ENCODE peak calls at places on chromosomes 7 and 10, in nine cellular contexts. One of them, this sample, is unnamed.

GRCh38 chr10:129784891-129785290 is 179.2 kb downstream of the EBF3 start:
- DNase-seq in stimulated activated naive CD8-positive, alpha-beta T cell treated with anti-CD3 and anti-CD28 coated beads, Interleukin-15, Interleukin-2, amounts not matched to agents 100 U/mL and 50 U/mL, for 24 hours: no peak
- DNase-seq in transverse colon: no peak
- DNase-seq in AG08395: no peak
- DNase-seq in stimulated activated CD4-positive, alpha-beta T cell treated with anti-CD3 and anti-CD28 coated beads, Interleukin-1b, Interleukin-23, amount 100 ng/mL, for 1 hour: no peak
- DNase-seq in midbrain: no peak
- DNase-seq in EH: no peak
- DNase-seq in Right ventricle myocardium superior: no peak
- DNase-seq in ELR: no peak
- DNase-seq in this sample: no peak

GRCh38 chr7:88789480-88790064 is 6.0 kb downstream of the TEX47 start:
- DNase-seq in stimulated activated naive CD8-positive, alpha-beta T cell treated with anti-CD3 and anti-CD28 coated beads, Interleukin-15, Interleukin-2, amounts not matched to agents 100 U/mL and 50 U/mL, for 24 hours: no peak
- DNase-seq in transverse colon: no peak
- DNase-seq in AG08395: peak
- DNase-seq in stimulated activated CD4-positive, alpha-beta T cell treated with anti-CD3 and anti-CD28 coated beads, Interleukin-1b, Interleukin-23, amount 100 ng/mL, for 1 hour: no peak
- DNase-seq in midbrain: peak
- DNase-seq in EH: peak
- DNase-seq in Right ventricle myocardium superior: no peak
- DNase-seq in ELR: peak
- DNase-seq in this sample: no peak

GRCh38 chr10:133394064-133394663 is at the start of gene MTG1:
- DNase-seq in stimulated activated naive CD8-positive, alpha-beta T cell treated with anti-CD3 and anti-CD28 coated beads, Interleukin-15, Interleukin-2, amounts not matched to agents 100 U/mL and 50 U/mL, for 24 hours: peak
- DNase-seq in transverse colon: peak
- DNase-seq in AG08395: peak
- DNase-seq in stimulated activated CD4-positive, alpha-beta T cell treated with anti-CD3 and anti-CD28 coated beads, Interleukin-1b, Interleukin-23, amount 100 ng/mL, for 1 hour: peak
- DNase-seq in midbrain: peak
- DNase-seq in EH: peak
- DNase-seq in Right ventricle myocardium superior: peak
- DNase-seq in ELR: peak
- DNase-seq in this sample: peak

GRCh38 chr10:59079386-59080226 is 96.8 kb upstream of the PHYHIPL start:
- DNase-seq in stimulated activated naive CD8-positive, alpha-beta T cell treated with anti-CD3 and anti-CD28 coated beads, Interleukin-15, Interleukin-2, amounts not matched to agents 100 U/mL and 50 U/mL, for 24 hours: no peak
- DNase-seq in transverse colon: no peak
- DNase-seq in AG08395: peak
- DNase-seq in stimulated activated CD4-positive, alpha-beta T cell treated with anti-CD3 and anti-CD28 coated beads, Interleukin-1b, Interleukin-23, amount 100 ng/mL, for 1 hour: no peak
- DNase-seq in midbrain: no peak
- DNase-seq in EH: peak
- DNase-seq in Right ventricle myocardium superior: no peak
- DNase-seq in ELR: peak
- DNase-seq in this sample: no peak

GRCh38 chr10:48391994-48392393 is 85.5 kb downstream of the MAPK8 start:
- DNase-seq in stimulated activated naive CD8-positive, alpha-beta T cell treated with anti-CD3 and anti-CD28 coated beads, Interleukin-15, Interleukin-2, amounts not matched to agents 100 U/mL and 50 U/mL, for 24 hours: no peak
- DNase-seq in transverse colon: no peak
- DNase-seq in AG08395: no peak
- DNase-seq in stimulated activated CD4-positive, alpha-beta T cell treated with anti-CD3 and anti-CD28 coated beads, Interleukin-1b, Interleukin-23, amount 100 ng/mL, for 1 hour: no peak
- DNase-seq in midbrain: no peak
- DNase-seq in EH: no peak
- DNase-seq in Right ventricle myocardium superior: no peak
- DNase-seq in ELR: no peak
- DNase-seq in this sample: no peak

GRCh38 chr7:1291846-1292765 is 59.4 kb downstream of the UNCX start:
- DNase-seq in stimulated activated naive CD8-positive, alpha-beta T cell treated with anti-CD3 and anti-CD28 coated beads, Interleukin-15, Interleukin-2, amounts not matched to agents 100 U/mL and 50 U/mL, for 24 hours: no peak
- DNase-seq in transverse colon: no peak
- DNase-seq in AG08395: no peak
- DNase-seq in stimulated activated CD4-positive, alpha-beta T cell treated with anti-CD3 and anti-CD28 coated beads, Interleukin-1b, Interleukin-23, amount 100 ng/mL, for 1 hour: no peak
- DNase-seq in midbrain: no peak
- DNase-seq in EH: no peak
- DNase-seq in Right ventricle myocardium superior: peak
- DNase-seq in ELR: no peak
- DNase-seq in this sample: no peak

GRCh38 chr10:6542999-6543430 is 37.1 kb downstream of the PRKCQ start:
- DNase-seq in stimulated activated naive CD8-positive, alpha-beta T cell treated with anti-CD3 and anti-CD28 coated beads, Interleukin-15, Interleukin-2, amounts not matched to agents 100 U/mL and 50 U/mL, for 24 hours: peak
- DNase-seq in transverse colon: no peak
- DNase-seq in AG08395: no peak
- DNase-seq in stimulated activated CD4-positive, alpha-beta T cell treated with anti-CD3 and anti-CD28 coated beads, Interleukin-1b, Interleukin-23, amount 100 ng/mL, for 1 hour: no peak
- DNase-seq in midbrain: no peak
- DNase-seq in EH: no peak
- DNase-seq in Right ventricle myocardium superior: no peak
- DNase-seq in ELR: no peak
- DNase-seq in this sample: peak

GRCh38 chr10:79137826-79138225 is 69.1 kb downstream of the ZMIZ1 start:
- DNase-seq in stimulated activated naive CD8-positive, alpha-beta T cell treated with anti-CD3 and anti-CD28 coated beads, Interleukin-15, Interleukin-2, amounts not matched to agents 100 U/mL and 50 U/mL, for 24 hours: peak
- DNase-seq in transverse colon: peak
- DNase-seq in AG08395: no peak
- DNase-seq in stimulated activated CD4-positive, alpha-beta T cell treated with anti-CD3 and anti-CD28 coated beads, Interleukin-1b, Interleukin-23, amount 100 ng/mL, for 1 hour: no peak
- DNase-seq in midbrain: no peak
- DNase-seq in EH: peak
- DNase-seq in Right ventricle myocardium superior: peak
- DNase-seq in ELR: peak
- DNase-seq in this sample: no peak

GRCh38 chr10:61272781-61273180 is 180.4 kb downstream of the TMEM26 start:
- DNase-seq in stimulated activated naive CD8-positive, alpha-beta T cell treated with anti-CD3 and anti-CD28 coated beads, Interleukin-15, Interleukin-2, amounts not matched to agents 100 U/mL and 50 U/mL, for 24 hours: no peak
- DNase-seq in transverse colon: no peak
- DNase-seq in AG08395: no peak
- DNase-seq in stimulated activated CD4-positive, alpha-beta T cell treated with anti-CD3 and anti-CD28 coated beads, Interleukin-1b, Interleukin-23, amount 100 ng/mL, for 1 hour: no peak
- DNase-seq in midbrain: no peak
- DNase-seq in EH: no peak
- DNase-seq in Right ventricle myocardium superior: no peak
- DNase-seq in ELR: no peak
- DNase-seq in this sample: no peak

GRCh38 chr7:73585196-73585595 is 6.8 kb upstream of the TBL2 start:
- DNase-seq in stimulated activated naive CD8-positive, alpha-beta T cell treated with anti-CD3 and anti-CD28 coated beads, Interleukin-15, Interleukin-2, amounts not matched to agents 100 U/mL and 50 U/mL, for 24 hours: no peak
- DNase-seq in transverse colon: no peak
- DNase-seq in AG08395: no peak
- DNase-seq in stimulated activated CD4-positive, alpha-beta T cell treated with anti-CD3 and anti-CD28 coated beads, Interleukin-1b, Interleukin-23, amount 100 ng/mL, for 1 hour: no peak
- DNase-seq in midbrain: no peak
- DNase-seq in EH: peak
- DNase-seq in Right ventricle myocardium superior: no peak
- DNase-seq in ELR: no peak
- DNase-seq in this sample: no peak

GRCh38 chr10:11074536-11075267 is 57.0 kb downstream of the CELF2 start:
- DNase-seq in stimulated activated naive CD8-positive, alpha-beta T cell treated with anti-CD3 and anti-CD28 coated beads, Interleukin-15, Interleukin-2, amounts not matched to agents 100 U/mL and 50 U/mL, for 24 hours: no peak
- DNase-seq in transverse colon: no peak
- DNase-seq in AG08395: no peak
- DNase-seq in stimulated activated CD4-positive, alpha-beta T cell treated with anti-CD3 and anti-CD28 coated beads, Interleukin-1b, Interleukin-23, amount 100 ng/mL, for 1 hour: no peak
- DNase-seq in midbrain: no peak
- DNase-seq in EH: no peak
- DNase-seq in Right ventricle myocardium superior: no peak
- DNase-seq in ELR: no peak
- DNase-seq in this sample: no peak

GRCh38 chr10:66929375-66929774 is 3.5 kb downstream of the LRRTM3 start:
- DNase-seq in stimulated activated naive CD8-positive, alpha-beta T cell treated with anti-CD3 and anti-CD28 coated beads, Interleukin-15, Interleukin-2, amounts not matched to agents 100 U/mL and 50 U/mL, for 24 hours: no peak
- DNase-seq in transverse colon: no peak
- DNase-seq in AG08395: no peak
- DNase-seq in stimulated activated CD4-positive, alpha-beta T cell treated with anti-CD3 and anti-CD28 coated beads, Interleukin-1b, Interleukin-23, amount 100 ng/mL, for 1 hour: no peak
- DNase-seq in midbrain: peak
- DNase-seq in EH: no peak
- DNase-seq in Right ventricle myocardium superior: no peak
- DNase-seq in ELR: no peak
- DNase-seq in this sample: no peak

GRCh38 chr10:52818019-52818418 is 45.4 kb upstream of the MBL2 start:
- DNase-seq in stimulated activated naive CD8-positive, alpha-beta T cell treated with anti-CD3 and anti-CD28 coated beads, Interleukin-15, Interleukin-2, amounts not matched to agents 100 U/mL and 50 U/mL, for 24 hours: no peak
- DNase-seq in transverse colon: no peak
- DNase-seq in AG08395: peak
- DNase-seq in stimulated activated CD4-positive, alpha-beta T cell treated with anti-CD3 and anti-CD28 coated beads, Interleukin-1b, Interleukin-23, amount 100 ng/mL, for 1 hour: no peak
- DNase-seq in midbrain: peak
- DNase-seq in EH: peak
- DNase-seq in Right ventricle myocardium superior: no peak
- DNase-seq in ELR: peak
- DNase-seq in this sample: no peak

GRCh38 chr7:74334026-74334425 is 44.8 kb downstream of the CLIP2 start:
- DNase-seq in stimulated activated naive CD8-positive, alpha-beta T cell treated with anti-CD3 and anti-CD28 coated beads, Interleukin-15, Interleukin-2, amounts not matched to agents 100 U/mL and 50 U/mL, for 24 hours: no peak
- DNase-seq in transverse colon: no peak
- DNase-seq in AG08395: peak
- DNase-seq in stimulated activated CD4-positive, alpha-beta T cell treated with anti-CD3 and anti-CD28 coated beads, Interleukin-1b, Interleukin-23, amount 100 ng/mL, for 1 hour: no peak
- DNase-seq in midbrain: no peak
- DNase-seq in EH: peak
- DNase-seq in Right ventricle myocardium superior: no peak
- DNase-seq in ELR: peak
- DNase-seq in this sample: no peak

GRCh38 chr10:69102429-69102828 is 14.5 kb downstream of the SRGN start:
- DNase-seq in stimulated activated naive CD8-positive, alpha-beta T cell treated with anti-CD3 and anti-CD28 coated beads, Interleukin-15, Interleukin-2, amounts not matched to agents 100 U/mL and 50 U/mL, for 24 hours: no peak
- DNase-seq in transverse colon: no peak
- DNase-seq in AG08395: no peak
- DNase-seq in stimulated activated CD4-positive, alpha-beta T cell treated with anti-CD3 and anti-CD28 coated beads, Interleukin-1b, Interleukin-23, amount 100 ng/mL, for 1 hour: no peak
- DNase-seq in midbrain: no peak
- DNase-seq in EH: no peak
- DNase-seq in Right ventricle myocardium superior: no peak
- DNase-seq in ELR: no peak
- DNase-seq in this sample: no peak

GRCh38 chr10:60573342-60573741 is 183.7 kb upstream of the ANK3 start:
- DNase-seq in stimulated activated naive CD8-positive, alpha-beta T cell treated with anti-CD3 and anti-CD28 coated beads, Interleukin-15, Interleukin-2, amounts not matched to agents 100 U/mL and 50 U/mL, for 24 hours: peak
- DNase-seq in transverse colon: no peak
- DNase-seq in AG08395: no peak
- DNase-seq in stimulated activated CD4-positive, alpha-beta T cell treated with anti-CD3 and anti-CD28 coated beads, Interleukin-1b, Interleukin-23, amount 100 ng/mL, for 1 hour: peak
- DNase-seq in midbrain: no peak
- DNase-seq in EH: no peak
- DNase-seq in Right ventricle myocardium superior: no peak
- DNase-seq in ELR: no peak
- DNase-seq in this sample: peak

GRCh38 chr7:23468721-23469149 is 1.6 kb downstream of the IGF2BP3 start:
- DNase-seq in stimulated activated naive CD8-positive, alpha-beta T cell treated with anti-CD3 and anti-CD28 coated beads, Interleukin-15, Interleukin-2, amounts not matched to agents 100 U/mL and 50 U/mL, for 24 hours: no peak
- DNase-seq in transverse colon: peak
- DNase-seq in AG08395: no peak
- DNase-seq in stimulated activated CD4-positive, alpha-beta T cell treated with anti-CD3 and anti-CD28 coated beads, Interleukin-1b, Interleukin-23, amount 100 ng/mL, for 1 hour: no peak
- DNase-seq in midbrain: no peak
- DNase-seq in EH: no peak
- DNase-seq in Right ventricle myocardium superior: no peak
- DNase-seq in ELR: peak
- DNase-seq in this sample: no peak

GRCh38 chr7:7103343-7104313 is 78.7 kb upstream of the C1GALT1 start:
- DNase-seq in stimulated activated naive CD8-positive, alpha-beta T cell treated with anti-CD3 and anti-CD28 coated beads, Interleukin-15, Interleukin-2, amounts not matched to agents 100 U/mL and 50 U/mL, for 24 hours: no peak
- DNase-seq in transverse colon: no peak
- DNase-seq in AG08395: peak
- DNase-seq in stimulated activated CD4-positive, alpha-beta T cell treated with anti-CD3 and anti-CD28 coated beads, Interleukin-1b, Interleukin-23, amount 100 ng/mL, for 1 hour: no peak
- DNase-seq in midbrain: peak
- DNase-seq in EH: peak
- DNase-seq in Right ventricle myocardium superior: no peak
- DNase-seq in ELR: peak
- DNase-seq in this sample: peak

GRCh38 chr10:87546971-87547413 is 42.3 kb downstream of the MINPP1 start:
- DNase-seq in stimulated activated naive CD8-positive, alpha-beta T cell treated with anti-CD3 and anti-CD28 coated beads, Interleukin-15, Interleukin-2, amounts not matched to agents 100 U/mL and 50 U/mL, for 24 hours: no peak
- DNase-seq in transverse colon: no peak
- DNase-seq in AG08395: peak
- DNase-seq in stimulated activated CD4-positive, alpha-beta T cell treated with anti-CD3 and anti-CD28 coated beads, Interleukin-1b, Interleukin-23, amount 100 ng/mL, for 1 hour: no peak
- DNase-seq in midbrain: no peak
- DNase-seq in EH: peak
- DNase-seq in Right ventricle myocardium superior: no peak
- DNase-seq in ELR: peak
- DNase-seq in this sample: no peak

GRCh38 chr7:38284553-38284952 is 11.1 kb upstream of the TARP start:
- DNase-seq in stimulated activated naive CD8-positive, alpha-beta T cell treated with anti-CD3 and anti-CD28 coated beads, Interleukin-15, Interleukin-2, amounts not matched to agents 100 U/mL and 50 U/mL, for 24 hours: no peak
- DNase-seq in transverse colon: no peak
- DNase-seq in AG08395: no peak
- DNase-seq in stimulated activated CD4-positive, alpha-beta T cell treated with anti-CD3 and anti-CD28 coated beads, Interleukin-1b, Interleukin-23, amount 100 ng/mL, for 1 hour: no peak
- DNase-seq in midbrain: no peak
- DNase-seq in EH: no peak
- DNase-seq in Right ventricle myocardium superior: no peak
- DNase-seq in ELR: no peak
- DNase-seq in this sample: no peak

GRCh38 chr7:126041472-126041871 is 1111.8 kb upstream of the POT1 start:
- DNase-seq in stimulated activated naive CD8-positive, alpha-beta T cell treated with anti-CD3 and anti-CD28 coated beads, Interleukin-15, Interleukin-2, amounts not matched to agents 100 U/mL and 50 U/mL, for 24 hours: no peak
- DNase-seq in transverse colon: no peak
- DNase-seq in AG08395: no peak
- DNase-seq in stimulated activated CD4-positive, alpha-beta T cell treated with anti-CD3 and anti-CD28 coated beads, Interleukin-1b, Interleukin-23, amount 100 ng/mL, for 1 hour: no peak
- DNase-seq in midbrain: no peak
- DNase-seq in EH: no peak
- DNase-seq in Right ventricle myocardium superior: no peak
- DNase-seq in ELR: no peak
- DNase-seq in this sample: no peak

GRCh38 chr10:105837951-105838350 is 1196.9 kb downstream of the SORCS3 start:
- DNase-seq in stimulated activated naive CD8-positive, alpha-beta T cell treated with anti-CD3 and anti-CD28 coated beads, Interleukin-15, Interleukin-2, amounts not matched to agents 100 U/mL and 50 U/mL, for 24 hours: no peak
- DNase-seq in transverse colon: no peak
- DNase-seq in AG08395: no peak
- DNase-seq in stimulated activated CD4-positive, alpha-beta T cell treated with anti-CD3 and anti-CD28 coated beads, Interleukin-1b, Interleukin-23, amount 100 ng/mL, for 1 hour: no peak
- DNase-seq in midbrain: no peak
- DNase-seq in EH: peak
- DNase-seq in Right ventricle myocardium superior: no peak
- DNase-seq in ELR: peak
- DNase-seq in this sample: no peak

GRCh38 chr10:117545141-117546019 is 2.8 kb downstream of the EMX2 start:
- DNase-seq in stimulated activated naive CD8-positive, alpha-beta T cell treated with anti-CD3 and anti-CD28 coated beads, Interleukin-15, Interleukin-2, amounts not matched to agents 100 U/mL and 50 U/mL, for 24 hours: no peak
- DNase-seq in transverse colon: no peak
- DNase-seq in AG08395: no peak
- DNase-seq in stimulated activated CD4-positive, alpha-beta T cell treated with anti-CD3 and anti-CD28 coated beads, Interleukin-1b, Interleukin-23, amount 100 ng/mL, for 1 hour: no peak
- DNase-seq in midbrain: no peak
- DNase-seq in EH: no peak
- DNase-seq in Right ventricle myocardium superior: no peak
- DNase-seq in ELR: no peak
- DNase-seq in this sample: no peak

GRCh38 chr7:66921918-66922486 is 977 bp downstream of the TMEM248 start:
- DNase-seq in stimulated activated naive CD8-positive, alpha-beta T cell treated with anti-CD3 and anti-CD28 coated beads, Interleukin-15, Interleukin-2, amounts not matched to agents 100 U/mL and 50 U/mL, for 24 hours: peak
- DNase-seq in transverse colon: peak
- DNase-seq in AG08395: peak
- DNase-seq in stimulated activated CD4-positive, alpha-beta T cell treated with anti-CD3 and anti-CD28 coated beads, Interleukin-1b, Interleukin-23, amount 100 ng/mL, for 1 hour: no peak
- DNase-seq in midbrain: no peak
- DNase-seq in EH: peak
- DNase-seq in Right ventricle myocardium superior: no peak
- DNase-seq in ELR: peak
- DNase-seq in this sample: peak

GRCh38 chr7:158824028-158824427 is 5.3 kb downstream of the ESYT2 start:
- DNase-seq in stimulated activated naive CD8-positive, alpha-beta T cell treated with anti-CD3 and anti-CD28 coated beads, Interleukin-15, Interleukin-2, amounts not matched to agents 100 U/mL and 50 U/mL, for 24 hours: peak
- DNase-seq in transverse colon: peak
- DNase-seq in AG08395: no peak
- DNase-seq in stimulated activated CD4-positive, alpha-beta T cell treated with anti-CD3 and anti-CD28 coated beads, Interleukin-1b, Interleukin-23, amount 100 ng/mL, for 1 hour: no peak
- DNase-seq in midbrain: no peak
- DNase-seq in EH: no peak
- DNase-seq in Right ventricle myocardium superior: no peak
- DNase-seq in ELR: peak
- DNase-seq in this sample: peak

GRCh38 chr7:119733480-119733879 is 539.5 kb upstream of the KCND2 start:
- DNase-seq in stimulated activated naive CD8-positive, alpha-beta T cell treated with anti-CD3 and anti-CD28 coated beads, Interleukin-15, Interleukin-2, amounts not matched to agents 100 U/mL and 50 U/mL, for 24 hours: no peak
- DNase-seq in transverse colon: no peak
- DNase-seq in AG08395: no peak
- DNase-seq in stimulated activated CD4-positive, alpha-beta T cell treated with anti-CD3 and anti-CD28 coated beads, Interleukin-1b, Interleukin-23, amount 100 ng/mL, for 1 hour: no peak
- DNase-seq in midbrain: no peak
- DNase-seq in EH: no peak
- DNase-seq in Right ventricle myocardium superior: no peak
- DNase-seq in ELR: no peak
- DNase-seq in this sample: no peak

GRCh38 chr10:65394898-65395297 is 1530.9 kb upstream of the LRRTM3 start:
- DNase-seq in stimulated activated naive CD8-positive, alpha-beta T cell treated with anti-CD3 and anti-CD28 coated beads, Interleukin-15, Interleukin-2, amounts not matched to agents 100 U/mL and 50 U/mL, for 24 hours: no peak
- DNase-seq in transverse colon: no peak
- DNase-seq in AG08395: no peak
- DNase-seq in stimulated activated CD4-positive, alpha-beta T cell treated with anti-CD3 and anti-CD28 coated beads, Interleukin-1b, Interleukin-23, amount 100 ng/mL, for 1 hour: no peak
- DNase-seq in midbrain: no peak
- DNase-seq in EH: no peak
- DNase-seq in Right ventricle myocardium superior: no peak
- DNase-seq in ELR: peak
- DNase-seq in this sample: no peak

GRCh38 chr7:45921699-45922519 is 837 bp upstream of the IGFBP3 start:
- DNase-seq in stimulated activated naive CD8-positive, alpha-beta T cell treated with anti-CD3 and anti-CD28 coated beads, Interleukin-15, Interleukin-2, amounts not matched to agents 100 U/mL and 50 U/mL, for 24 hours: peak
- DNase-seq in transverse colon: peak
- DNase-seq in AG08395: peak
- DNase-seq in stimulated activated CD4-positive, alpha-beta T cell treated with anti-CD3 and anti-CD28 coated beads, Interleukin-1b, Interleukin-23, amount 100 ng/mL, for 1 hour: no peak
- DNase-seq in midbrain: peak
- DNase-seq in EH: peak
- DNase-seq in Right ventricle myocardium superior: peak
- DNase-seq in ELR: peak
- DNase-seq in this sample: no peak

GRCh38 chr10:1151071-1152033 is 95.2 kb downstream of the WDR37 start:
- DNase-seq in stimulated activated naive CD8-positive, alpha-beta T cell treated with anti-CD3 and anti-CD28 coated beads, Interleukin-15, Interleukin-2, amounts not matched to agents 100 U/mL and 50 U/mL, for 24 hours: no peak
- DNase-seq in transverse colon: no peak
- DNase-seq in AG08395: no peak
- DNase-seq in stimulated activated CD4-positive, alpha-beta T cell treated with anti-CD3 and anti-CD28 coated beads, Interleukin-1b, Interleukin-23, amount 100 ng/mL, for 1 hour: no peak
- DNase-seq in midbrain: no peak
- DNase-seq in EH: no peak
- DNase-seq in Right ventricle myocardium superior: no peak
- DNase-seq in ELR: no peak
- DNase-seq in this sample: no peak

GRCh38 chr7:129855234-129855673 is 97.5 kb downstream of the UBE2H start:
- DNase-seq in stimulated activated naive CD8-positive, alpha-beta T cell treated with anti-CD3 and anti-CD28 coated beads, Interleukin-15, Interleukin-2, amounts not matched to agents 100 U/mL and 50 U/mL, for 24 hours: no peak
- DNase-seq in transverse colon: no peak
- DNase-seq in AG08395: peak
- DNase-seq in stimulated activated CD4-positive, alpha-beta T cell treated with anti-CD3 and anti-CD28 coated beads, Interleukin-1b, Interleukin-23, amount 100 ng/mL, for 1 hour: no peak
- DNase-seq in midbrain: no peak
- DNase-seq in EH: peak
- DNase-seq in Right ventricle myocardium superior: no peak
- DNase-seq in ELR: peak
- DNase-seq in this sample: no peak

GRCh38 chr10:117460846-117461765 is 81.4 kb upstream of the EMX2 start:
- DNase-seq in stimulated activated naive CD8-positive, alpha-beta T cell treated with anti-CD3 and anti-CD28 coated beads, Interleukin-15, Interleukin-2, amounts not matched to agents 100 U/mL and 50 U/mL, for 24 hours: no peak
- DNase-seq in transverse colon: no peak
- DNase-seq in AG08395: peak
- DNase-seq in stimulated activated CD4-positive, alpha-beta T cell treated with anti-CD3 and anti-CD28 coated beads, Interleukin-1b, Interleukin-23, amount 100 ng/mL, for 1 hour: no peak
- DNase-seq in midbrain: no peak
- DNase-seq in EH: peak
- DNase-seq in Right ventricle myocardium superior: no peak
- DNase-seq in ELR: peak
- DNase-seq in this sample: no peak

This sample was measured in activated CD4-positive, alpha-beta T cell treated with anti-CD3 and anti-CD28 coated beads for 4 hours.